ENCODE peak calls at places on chromosomes 4 and X, in six cellular contexts. One of them, this sample, is unnamed.
A peak's percentile ranks its signal among the peaks of the same experiment; 100 is the strongest.

GRCh38 chrX:150581093-150581775 is 12.8 kb downstream of the MTM1 start:
- DNase-seq in stimulated activated CD4-positive, alpha-beta T cell treated with anti-CD3 and anti-CD28 coated beads, Interleukin-15, amount 100 ng/mL, for 1 hour: no peak
- DNase-seq in testis: no peak
- DNase-seq in activated gamma-delta T cell treated with Interleukin-2 at 50 U/mL for 16 hours: no peak
- DNase-seq in amniotic stem cell: peak; percentile 1
- DNase-seq in lower lobe of right lung: no peak
- DNase-seq in this sample: peak; percentile 63

GRCh38 chrX:37690123-37690522 is 4.5 kb downstream of the XK start:
- DNase-seq in stimulated activated CD4-positive, alpha-beta T cell treated with anti-CD3 and anti-CD28 coated beads, Interleukin-15, amount 100 ng/mL, for 1 hour: no peak
- DNase-seq in testis: no peak
- DNase-seq in activated gamma-delta T cell treated with Interleukin-2 at 50 U/mL for 16 hours: no peak
- DNase-seq in amniotic stem cell: no peak
- DNase-seq in lower lobe of right lung: no peak
- DNase-seq in this sample: no peak

GRCh38 chr4:149031399-149031798 is 589.2 kb upstream of the NR3C2 start:
- DNase-seq in stimulated activated CD4-positive, alpha-beta T cell treated with anti-CD3 and anti-CD28 coated beads, Interleukin-15, amount 100 ng/mL, for 1 hour: no peak
- DNase-seq in testis: peak; percentile 27
- DNase-seq in activated gamma-delta T cell treated with Interleukin-2 at 50 U/mL for 16 hours: no peak
- DNase-seq in amniotic stem cell: no peak
- DNase-seq in lower lobe of right lung: no peak
- DNase-seq in this sample: peak; percentile 39

GRCh38 chr4:182914357-182914756 is 2.8 kb downstream of the DCTD start:
- DNase-seq in stimulated activated CD4-positive, alpha-beta T cell treated with anti-CD3 and anti-CD28 coated beads, Interleukin-15, amount 100 ng/mL, for 1 hour: no peak
- DNase-seq in testis: no peak
- DNase-seq in activated gamma-delta T cell treated with Interleukin-2 at 50 U/mL for 16 hours: no peak
- DNase-seq in amniotic stem cell: no peak
- DNase-seq in lower lobe of right lung: no peak
- DNase-seq in this sample: no peak

GRCh38 chr4:133059117-133059516 is 90.0 kb upstream of the PCDH10 start:
- DNase-seq in stimulated activated CD4-positive, alpha-beta T cell treated with anti-CD3 and anti-CD28 coated beads, Interleukin-15, amount 100 ng/mL, for 1 hour: no peak
- DNase-seq in testis: peak; percentile 23
- DNase-seq in activated gamma-delta T cell treated with Interleukin-2 at 50 U/mL for 16 hours: no peak
- DNase-seq in amniotic stem cell: no peak
- DNase-seq in lower lobe of right lung: no peak
- DNase-seq in this sample: no peak

GRCh38 chr4:26342328-26343040 is 21.7 kb downstream of the RBPJ start:
- DNase-seq in stimulated activated CD4-positive, alpha-beta T cell treated with anti-CD3 and anti-CD28 coated beads, Interleukin-15, amount 100 ng/mL, for 1 hour: no peak
- DNase-seq in testis: no peak
- DNase-seq in activated gamma-delta T cell treated with Interleukin-2 at 50 U/mL for 16 hours: no peak
- DNase-seq in amniotic stem cell: peak; percentile 50
- DNase-seq in lower lobe of right lung: no peak
- DNase-seq in this sample: peak; percentile 71

GRCh38 chr4:148315049-148315448 is 127.2 kb downstream of the NR3C2 start:
- DNase-seq in stimulated activated CD4-positive, alpha-beta T cell treated with anti-CD3 and anti-CD28 coated beads, Interleukin-15, amount 100 ng/mL, for 1 hour: no peak
- DNase-seq in testis: no peak
- DNase-seq in activated gamma-delta T cell treated with Interleukin-2 at 50 U/mL for 16 hours: no peak
- DNase-seq in amniotic stem cell: no peak
- DNase-seq in lower lobe of right lung: no peak
- DNase-seq in this sample: no peak

GRCh38 chrX:71366674-71367256 is 608 bp downstream of the TAF1 start:
- DNase-seq in stimulated activated CD4-positive, alpha-beta T cell treated with anti-CD3 and anti-CD28 coated beads, Interleukin-15, amount 100 ng/mL, for 1 hour: no peak
- DNase-seq in testis: peak; percentile 33
- DNase-seq in activated gamma-delta T cell treated with Interleukin-2 at 50 U/mL for 16 hours: peak; percentile 7
- DNase-seq in amniotic stem cell: no peak
- DNase-seq in lower lobe of right lung: peak; percentile 44
- DNase-seq in this sample: peak; percentile 52

GRCh38 chrX:20300822-20301221 is 34.1 kb upstream of the RPS6KA3 start:
- DNase-seq in stimulated activated CD4-positive, alpha-beta T cell treated with anti-CD3 and anti-CD28 coated beads, Interleukin-15, amount 100 ng/mL, for 1 hour: no peak
- DNase-seq in testis: no peak
- DNase-seq in activated gamma-delta T cell treated with Interleukin-2 at 50 U/mL for 16 hours: no peak
- DNase-seq in amniotic stem cell: no peak
- DNase-seq in lower lobe of right lung: no peak
- DNase-seq in this sample: no peak

GRCh38 chr4:153611679-153612078 is 72.4 kb upstream of the TLR2 start:
- DNase-seq in stimulated activated CD4-positive, alpha-beta T cell treated with anti-CD3 and anti-CD28 coated beads, Interleukin-15, amount 100 ng/mL, for 1 hour: no peak
- DNase-seq in testis: no peak
- DNase-seq in activated gamma-delta T cell treated with Interleukin-2 at 50 U/mL for 16 hours: no peak
- DNase-seq in amniotic stem cell: no peak
- DNase-seq in lower lobe of right lung: no peak
- DNase-seq in this sample: peak; percentile 45

GRCh38 chr4:1669270-1669669 is 14.8 kb downstream of the FAM53A start:
- DNase-seq in stimulated activated CD4-positive, alpha-beta T cell treated with anti-CD3 and anti-CD28 coated beads, Interleukin-15, amount 100 ng/mL, for 1 hour: no peak
- DNase-seq in testis: no peak
- DNase-seq in activated gamma-delta T cell treated with Interleukin-2 at 50 U/mL for 16 hours: no peak
- DNase-seq in amniotic stem cell: no peak
- DNase-seq in lower lobe of right lung: no peak
- DNase-seq in this sample: no peak

GRCh38 chrX:41796050-41796449 is 72.1 kb downstream of the GPR82 start:
- DNase-seq in stimulated activated CD4-positive, alpha-beta T cell treated with anti-CD3 and anti-CD28 coated beads, Interleukin-15, amount 100 ng/mL, for 1 hour: no peak
- DNase-seq in testis: no peak
- DNase-seq in activated gamma-delta T cell treated with Interleukin-2 at 50 U/mL for 16 hours: no peak
- DNase-seq in amniotic stem cell: no peak
- DNase-seq in lower lobe of right lung: no peak
- DNase-seq in this sample: no peak

GRCh38 chr4:26671111-26671510 is 87.2 kb downstream of the TBC1D19 start:
- DNase-seq in stimulated activated CD4-positive, alpha-beta T cell treated with anti-CD3 and anti-CD28 coated beads, Interleukin-15, amount 100 ng/mL, for 1 hour: no peak
- DNase-seq in testis: no peak
- DNase-seq in activated gamma-delta T cell treated with Interleukin-2 at 50 U/mL for 16 hours: no peak
- DNase-seq in amniotic stem cell: no peak
- DNase-seq in lower lobe of right lung: no peak
- DNase-seq in this sample: no peak

GRCh38 chrX:153401133-153401764 is at the start of gene PNMA6E:
- DNase-seq in stimulated activated CD4-positive, alpha-beta T cell treated with anti-CD3 and anti-CD28 coated beads, Interleukin-15, amount 100 ng/mL, for 1 hour: no peak
- DNase-seq in testis: no peak
- DNase-seq in activated gamma-delta T cell treated with Interleukin-2 at 50 U/mL for 16 hours: no peak
- DNase-seq in amniotic stem cell: no peak
- DNase-seq in lower lobe of right lung: no peak
- DNase-seq in this sample: no peak

GRCh38 chrX:46611658-46612362 is 38.2 kb downstream of the CHST7 start:
- DNase-seq in stimulated activated CD4-positive, alpha-beta T cell treated with anti-CD3 and anti-CD28 coated beads, Interleukin-15, amount 100 ng/mL, for 1 hour: no peak
- DNase-seq in testis: no peak
- DNase-seq in activated gamma-delta T cell treated with Interleukin-2 at 50 U/mL for 16 hours: peak; percentile 41
- DNase-seq in amniotic stem cell: no peak
- DNase-seq in lower lobe of right lung: no peak
- DNase-seq in this sample: no peak

GRCh38 chrX:2502668-2503519 is 2.1 kb upstream of the DHRSX start:
- DNase-seq in stimulated activated CD4-positive, alpha-beta T cell treated with anti-CD3 and anti-CD28 coated beads, Interleukin-15, amount 100 ng/mL, for 1 hour: no peak
- DNase-seq in testis: no peak
- DNase-seq in activated gamma-delta T cell treated with Interleukin-2 at 50 U/mL for 16 hours: no peak
- DNase-seq in amniotic stem cell: no peak
- DNase-seq in lower lobe of right lung: no peak
- DNase-seq in this sample: peak; percentile 47

GRCh38 chr4:74874785-74875367 is 58.0 kb upstream of the PARM1 start:
- DNase-seq in stimulated activated CD4-positive, alpha-beta T cell treated with anti-CD3 and anti-CD28 coated beads, Interleukin-15, amount 100 ng/mL, for 1 hour: no peak
- DNase-seq in testis: peak; percentile 63
- DNase-seq in activated gamma-delta T cell treated with Interleukin-2 at 50 U/mL for 16 hours: no peak
- DNase-seq in amniotic stem cell: peak; percentile 73
- DNase-seq in lower lobe of right lung: no peak
- DNase-seq in this sample: peak; percentile 91

GRCh38 chr4:47075241-47075640 is 43.9 kb downstream of the GABRB1 start:
- DNase-seq in stimulated activated CD4-positive, alpha-beta T cell treated with anti-CD3 and anti-CD28 coated beads, Interleukin-15, amount 100 ng/mL, for 1 hour: no peak
- DNase-seq in testis: no peak
- DNase-seq in activated gamma-delta T cell treated with Interleukin-2 at 50 U/mL for 16 hours: no peak
- DNase-seq in amniotic stem cell: peak; percentile 24
- DNase-seq in lower lobe of right lung: no peak
- DNase-seq in this sample: peak; percentile 53

GRCh38 chr4:1210241-1210841 is 38.0 kb upstream of the SPON2 start:
- DNase-seq in stimulated activated CD4-positive, alpha-beta T cell treated with anti-CD3 and anti-CD28 coated beads, Interleukin-15, amount 100 ng/mL, for 1 hour: no peak
- DNase-seq in testis: no peak
- DNase-seq in activated gamma-delta T cell treated with Interleukin-2 at 50 U/mL for 16 hours: no peak
- DNase-seq in amniotic stem cell: no peak
- DNase-seq in lower lobe of right lung: peak; percentile 35
- DNase-seq in this sample: no peak

GRCh38 chr4:13562876-13563275 is 18.6 kb upstream of the NKX3-2 start:
- DNase-seq in stimulated activated CD4-positive, alpha-beta T cell treated with anti-CD3 and anti-CD28 coated beads, Interleukin-15, amount 100 ng/mL, for 1 hour: no peak
- DNase-seq in testis: no peak
- DNase-seq in activated gamma-delta T cell treated with Interleukin-2 at 50 U/mL for 16 hours: no peak
- DNase-seq in amniotic stem cell: no peak
- DNase-seq in lower lobe of right lung: no peak
- DNase-seq in this sample: no peak

GRCh38 chr4:17066972-17067371 is 168.5 kb upstream of the LDB2 start:
- DNase-seq in stimulated activated CD4-positive, alpha-beta T cell treated with anti-CD3 and anti-CD28 coated beads, Interleukin-15, amount 100 ng/mL, for 1 hour: no peak
- DNase-seq in testis: no peak
- DNase-seq in activated gamma-delta T cell treated with Interleukin-2 at 50 U/mL for 16 hours: no peak
- DNase-seq in amniotic stem cell: peak; percentile 92
- DNase-seq in lower lobe of right lung: no peak
- DNase-seq in this sample: peak; percentile 92

GRCh38 chr4:13875160-13875559 is 247.6 kb upstream of the BOD1L1 start:
- DNase-seq in stimulated activated CD4-positive, alpha-beta T cell treated with anti-CD3 and anti-CD28 coated beads, Interleukin-15, amount 100 ng/mL, for 1 hour: no peak
- DNase-seq in testis: no peak
- DNase-seq in activated gamma-delta T cell treated with Interleukin-2 at 50 U/mL for 16 hours: no peak
- DNase-seq in amniotic stem cell: no peak
- DNase-seq in lower lobe of right lung: no peak
- DNase-seq in this sample: no peak

GRCh38 chr4:169135776-169136175 is 125.7 kb upstream of the CBR4 start:
- DNase-seq in stimulated activated CD4-positive, alpha-beta T cell treated with anti-CD3 and anti-CD28 coated beads, Interleukin-15, amount 100 ng/mL, for 1 hour: no peak
- DNase-seq in testis: no peak
- DNase-seq in activated gamma-delta T cell treated with Interleukin-2 at 50 U/mL for 16 hours: no peak
- DNase-seq in amniotic stem cell: no peak
- DNase-seq in lower lobe of right lung: no peak
- DNase-seq in this sample: no peak

GRCh38 chr4:169815606-169816005 is 57.9 kb upstream of the HPF1 start:
- DNase-seq in stimulated activated CD4-positive, alpha-beta T cell treated with anti-CD3 and anti-CD28 coated beads, Interleukin-15, amount 100 ng/mL, for 1 hour: no peak
- DNase-seq in testis: no peak
- DNase-seq in activated gamma-delta T cell treated with Interleukin-2 at 50 U/mL for 16 hours: no peak
- DNase-seq in amniotic stem cell: no peak
- DNase-seq in lower lobe of right lung: no peak
- DNase-seq in this sample: no peak

GRCh38 chrX:53049127-53049517 is 533 bp downstream of the GPR173 start:
- DNase-seq in stimulated activated CD4-positive, alpha-beta T cell treated with anti-CD3 and anti-CD28 coated beads, Interleukin-15, amount 100 ng/mL, for 1 hour: no peak
- DNase-seq in testis: no peak
- DNase-seq in activated gamma-delta T cell treated with Interleukin-2 at 50 U/mL for 16 hours: no peak
- DNase-seq in amniotic stem cell: no peak
- DNase-seq in lower lobe of right lung: no peak
- DNase-seq in this sample: peak; percentile 17

GRCh38 chr4:81470456-81471327 is 1.0 kb downstream of the RASGEF1B start:
- DNase-seq in stimulated activated CD4-positive, alpha-beta T cell treated with anti-CD3 and anti-CD28 coated beads, Interleukin-15, amount 100 ng/mL, for 1 hour: peak; percentile 21
- DNase-seq in testis: peak; percentile 73
- DNase-seq in activated gamma-delta T cell treated with Interleukin-2 at 50 U/mL for 16 hours: peak; percentile 29
- DNase-seq in amniotic stem cell: no peak
- DNase-seq in lower lobe of right lung: peak; percentile 80
- DNase-seq in this sample: peak; percentile 12

GRCh38 chr4:82694106-82694505 is 104.5 kb downstream of the SCD5 start:
- DNase-seq in stimulated activated CD4-positive, alpha-beta T cell treated with anti-CD3 and anti-CD28 coated beads, Interleukin-15, amount 100 ng/mL, for 1 hour: no peak
- DNase-seq in testis: no peak
- DNase-seq in activated gamma-delta T cell treated with Interleukin-2 at 50 U/mL for 16 hours: no peak
- DNase-seq in amniotic stem cell: no peak
- DNase-seq in lower lobe of right lung: no peak
- DNase-seq in this sample: no peak

GRCh38 chr4:138090145-138090917 is 151.8 kb downstream of the SLC7A11 start:
- DNase-seq in stimulated activated CD4-positive, alpha-beta T cell treated with anti-CD3 and anti-CD28 coated beads, Interleukin-15, amount 100 ng/mL, for 1 hour: no peak
- DNase-seq in testis: peak; percentile 71
- DNase-seq in activated gamma-delta T cell treated with Interleukin-2 at 50 U/mL for 16 hours: no peak
- DNase-seq in amniotic stem cell: peak; percentile 12
- DNase-seq in lower lobe of right lung: no peak
- DNase-seq in this sample: peak; percentile 87

GRCh38 chr4:172709376-172709775 is 459.2 kb upstream of the GALNT7 start:
- DNase-seq in stimulated activated CD4-positive, alpha-beta T cell treated with anti-CD3 and anti-CD28 coated beads, Interleukin-15, amount 100 ng/mL, for 1 hour: no peak
- DNase-seq in testis: no peak
- DNase-seq in activated gamma-delta T cell treated with Interleukin-2 at 50 U/mL for 16 hours: no peak
- DNase-seq in amniotic stem cell: no peak
- DNase-seq in lower lobe of right lung: no peak
- DNase-seq in this sample: no peak

GRCh38 chr4:71595576-71596108 is 188.2 kb downstream of the GC start:
- DNase-seq in stimulated activated CD4-positive, alpha-beta T cell treated with anti-CD3 and anti-CD28 coated beads, Interleukin-15, amount 100 ng/mL, for 1 hour: no peak
- DNase-seq in testis: no peak
- DNase-seq in activated gamma-delta T cell treated with Interleukin-2 at 50 U/mL for 16 hours: no peak
- DNase-seq in amniotic stem cell: no peak
- DNase-seq in lower lobe of right lung: no peak
- DNase-seq in this sample: peak; percentile 33

GRCh38 chr4:135515295-135515694 is 1313.7 kb upstream of the PABPC4L start:
- DNase-seq in stimulated activated CD4-positive, alpha-beta T cell treated with anti-CD3 and anti-CD28 coated beads, Interleukin-15, amount 100 ng/mL, for 1 hour: no peak
- DNase-seq in testis: no peak
- DNase-seq in activated gamma-delta T cell treated with Interleukin-2 at 50 U/mL for 16 hours: no peak
- DNase-seq in amniotic stem cell: no peak
- DNase-seq in lower lobe of right lung: no peak
- DNase-seq in this sample: peak; percentile 26

GRCh38 chrX:139134316-139134715 is 396.2 kb upstream of the F9 start:
- DNase-seq in stimulated activated CD4-positive, alpha-beta T cell treated with anti-CD3 and anti-CD28 coated beads, Interleukin-15, amount 100 ng/mL, for 1 hour: no peak
- DNase-seq in testis: no peak
- DNase-seq in activated gamma-delta T cell treated with Interleukin-2 at 50 U/mL for 16 hours: no peak
- DNase-seq in amniotic stem cell: no peak
- DNase-seq in lower lobe of right lung: no peak
- DNase-seq in this sample: no peak

GRCh38 chr4:1235381-1236102 is 13.4 kb downstream of the CTBP1 start:
- DNase-seq in stimulated activated CD4-positive, alpha-beta T cell treated with anti-CD3 and anti-CD28 coated beads, Interleukin-15, amount 100 ng/mL, for 1 hour: no peak
- DNase-seq in testis: no peak
- DNase-seq in activated gamma-delta T cell treated with Interleukin-2 at 50 U/mL for 16 hours: no peak
- DNase-seq in amniotic stem cell: no peak
- DNase-seq in lower lobe of right lung: no peak
- DNase-seq in this sample: no peak

GRCh38 chr4:99833766-99834165 is 17.1 kb downstream of the DAPP1 start:
- DNase-seq in stimulated activated CD4-positive, alpha-beta T cell treated with anti-CD3 and anti-CD28 coated beads, Interleukin-15, amount 100 ng/mL, for 1 hour: no peak
- DNase-seq in testis: no peak
- DNase-seq in activated gamma-delta T cell treated with Interleukin-2 at 50 U/mL for 16 hours: no peak
- DNase-seq in amniotic stem cell: no peak
- DNase-seq in lower lobe of right lung: no peak
- DNase-seq in this sample: no peak

GRCh38 chr4:156948738-156949137 is 22.9 kb downstream of the PDGFC start:
- DNase-seq in stimulated activated CD4-positive, alpha-beta T cell treated with anti-CD3 and anti-CD28 coated beads, Interleukin-15, amount 100 ng/mL, for 1 hour: no peak
- DNase-seq in testis: no peak
- DNase-seq in activated gamma-delta T cell treated with Interleukin-2 at 50 U/mL for 16 hours: no peak
- DNase-seq in amniotic stem cell: no peak
- DNase-seq in lower lobe of right lung: no peak
- DNase-seq in this sample: no peak

GRCh38 chrX:80876877-80877276 is 67.2 kb upstream of the BRWD3 start:
- DNase-seq in stimulated activated CD4-positive, alpha-beta T cell treated with anti-CD3 and anti-CD28 coated beads, Interleukin-15, amount 100 ng/mL, for 1 hour: no peak
- DNase-seq in testis: no peak
- DNase-seq in activated gamma-delta T cell treated with Interleukin-2 at 50 U/mL for 16 hours: no peak
- DNase-seq in amniotic stem cell: no peak
- DNase-seq in lower lobe of right lung: no peak
- DNase-seq in this sample: peak; percentile 70

GRCh38 chr4:137601924-137602323 is 69.6 kb upstream of the PCDH18 start:
- DNase-seq in stimulated activated CD4-positive, alpha-beta T cell treated with anti-CD3 and anti-CD28 coated beads, Interleukin-15, amount 100 ng/mL, for 1 hour: no peak
- DNase-seq in testis: no peak
- DNase-seq in activated gamma-delta T cell treated with Interleukin-2 at 50 U/mL for 16 hours: no peak
- DNase-seq in amniotic stem cell: no peak
- DNase-seq in lower lobe of right lung: no peak
- DNase-seq in this sample: peak; percentile 54

GRCh38 chr4:184100297-184100885 is 117.3 kb downstream of the ENPP6 start:
- DNase-seq in stimulated activated CD4-positive, alpha-beta T cell treated with anti-CD3 and anti-CD28 coated beads, Interleukin-15, amount 100 ng/mL, for 1 hour: peak; percentile 22
- DNase-seq in testis: peak; percentile 54
- DNase-seq in activated gamma-delta T cell treated with Interleukin-2 at 50 U/mL for 16 hours: peak; percentile 38
- DNase-seq in amniotic stem cell: no peak
- DNase-seq in lower lobe of right lung: peak; percentile 80
- DNase-seq in this sample: no peak